ENCODE peak calls at places on chromosomes 13 and 19, in five cellular contexts. One of them, this sample, is unnamed.

GRCh38 chr19:19606021-19606420 is 12.5 kb downstream of the PBX4 start:
- DNase-seq in kidney epithelial cell: no peak
- DNase-seq in cardiac muscle cell: no peak
- DNase-seq in AG09309: no peak
- DNase-seq in fibroblast of lung: peak; percentile 33
- DNase-seq in this sample: no peak

GRCh38 chr19:38078302-38078930 is 145.6 kb downstream of the DPF1 start:
- DNase-seq in AG09309: no peak
- DNase-seq in cardiac muscle cell: no peak
- DNase-seq in kidney epithelial cell: no peak
- DNase-seq in fibroblast of lung: no peak
- DNase-seq in this sample: no peak

GRCh38 chr19:768424-768823 is 17.5 kb downstream of the MISP start:
- DNase-seq in fibroblast of lung: peak; percentile 92
- DNase-seq in kidney epithelial cell: peak; percentile 83
- DNase-seq in cardiac muscle cell: peak; percentile 90
- DNase-seq in AG09309: peak; percentile 70
- DNase-seq in this sample: no peak

GRCh38 chr19:55319786-55320185 is 5.4 kb downstream of the TMEM150B start:
- DNase-seq in AG09309: no peak
- DNase-seq in fibroblast of lung: peak; percentile 30
- DNase-seq in kidney epithelial cell: no peak
- DNase-seq in cardiac muscle cell: peak; percentile 79
- DNase-seq in this sample: no peak

GRCh38 chr13:114146629-114147028 is 14.2 kb upstream of the RASA3 start:
- DNase-seq in kidney epithelial cell: no peak
- DNase-seq in cardiac muscle cell: no peak
- DNase-seq in AG09309: no peak
- DNase-seq in fibroblast of lung: no peak
- DNase-seq in this sample: peak; percentile 44

GRCh38 chr19:2278504-2279158 is 3.3 kb downstream of the PEAK3 start:
- DNase-seq in cardiac muscle cell: no peak
- DNase-seq in fibroblast of lung: no peak
- DNase-seq in AG09309: no peak
- DNase-seq in kidney epithelial cell: no peak
- DNase-seq in this sample: no peak

GRCh38 chr13:73228546-73228945 is 169.7 kb downstream of the KLF5 start:
- DNase-seq in AG09309: no peak
- DNase-seq in cardiac muscle cell: peak; percentile 10
- DNase-seq in fibroblast of lung: peak; percentile 36
- DNase-seq in kidney epithelial cell: no peak
- DNase-seq in this sample: no peak

GRCh38 chr13:74187564-74187963 is 53.4 kb upstream of the KLF12 start:
- DNase-seq in AG09309: no peak
- DNase-seq in fibroblast of lung: peak; percentile 32
- DNase-seq in cardiac muscle cell: no peak
- DNase-seq in kidney epithelial cell: peak; percentile 37
- DNase-seq in this sample: no peak

GRCh38 chr19:4633140-4633967 is 6.0 kb upstream of the TNFAIP8L1 start:
- DNase-seq in cardiac muscle cell: peak; percentile 84
- DNase-seq in kidney epithelial cell: peak; percentile 80
- DNase-seq in fibroblast of lung: peak; percentile 78
- DNase-seq in AG09309: no peak
- DNase-seq in this sample: no peak

GRCh38 chr13:48437381-48437780 is 24.5 kb upstream of the LPAR6 start:
- DNase-seq in fibroblast of lung: peak; percentile 70
- DNase-seq in kidney epithelial cell: no peak
- DNase-seq in AG09309: no peak
- DNase-seq in cardiac muscle cell: peak; percentile 90
- DNase-seq in this sample: no peak

GRCh38 chr13:113431171-113431570 is 22.1 kb downstream of the ADPRHL1 start:
- DNase-seq in AG09309: no peak
- DNase-seq in fibroblast of lung: no peak
- DNase-seq in cardiac muscle cell: no peak
- DNase-seq in kidney epithelial cell: no peak
- DNase-seq in this sample: no peak

GRCh38 chr13:51585696-51586095 is 1.4 kb downstream of the WDFY2 start:
- DNase-seq in cardiac muscle cell: peak; percentile 25
- DNase-seq in fibroblast of lung: peak; percentile 71
- DNase-seq in AG09309: no peak
- DNase-seq in kidney epithelial cell: no peak
- DNase-seq in this sample: no peak

GRCh38 chr13:47831265-47831664 is 169.8 kb downstream of the SUCLA2 start:
- DNase-seq in kidney epithelial cell: no peak
- DNase-seq in cardiac muscle cell: peak; percentile 76
- DNase-seq in AG09309: no peak
- DNase-seq in fibroblast of lung: no peak
- DNase-seq in this sample: no peak

GRCh38 chr19:15508035-15508710 is at the start of gene CYP4F22:
- DNase-seq in kidney epithelial cell: no peak
- DNase-seq in AG09309: no peak
- DNase-seq in cardiac muscle cell: no peak
- DNase-seq in fibroblast of lung: no peak
- DNase-seq in this sample: no peak

GRCh38 chr13:59672445-59672844 is 491.3 kb downstream of the DIAPH3 start:
- DNase-seq in cardiac muscle cell: no peak
- DNase-seq in fibroblast of lung: no peak
- DNase-seq in AG09309: no peak
- DNase-seq in kidney epithelial cell: no peak
- DNase-seq in this sample: no peak

GRCh38 chr13:21898990-21899389 is 228.1 kb downstream of the FGF9 start:
- DNase-seq in fibroblast of lung: no peak
- DNase-seq in kidney epithelial cell: no peak
- DNase-seq in cardiac muscle cell: no peak
- DNase-seq in AG09309: no peak
- DNase-seq in this sample: no peak

GRCh38 chr19:50658438-50659317 is 9.4 kb downstream of the C19orf81 start:
- DNase-seq in fibroblast of lung: peak; percentile 10
- DNase-seq in AG09309: no peak
- DNase-seq in kidney epithelial cell: no peak
- DNase-seq in cardiac muscle cell: peak; percentile 91
- DNase-seq in this sample: peak; percentile 61

GRCh38 chr19:42281175-42282035 is 12.4 kb downstream of the CIC start:
- DNase-seq in AG09309: no peak
- DNase-seq in cardiac muscle cell: peak; percentile 56
- DNase-seq in fibroblast of lung: peak; percentile 75
- DNase-seq in kidney epithelial cell: no peak
- DNase-seq in this sample: peak; percentile 61

GRCh38 chr19:13172335-13173128 is 22.3 kb downstream of the IER2 start:
- DNase-seq in AG09309: no peak
- DNase-seq in cardiac muscle cell: peak; percentile 80
- DNase-seq in fibroblast of lung: peak; percentile 87
- DNase-seq in kidney epithelial cell: no peak
- DNase-seq in this sample: peak; percentile 63

GRCh38 chr13:67619987-67620386 is 389.9 kb upstream of the PCDH9 start:
- DNase-seq in fibroblast of lung: peak; percentile 81
- DNase-seq in cardiac muscle cell: no peak
- DNase-seq in AG09309: no peak
- DNase-seq in kidney epithelial cell: peak; percentile 5
- DNase-seq in this sample: no peak

GRCh38 chr19:57406516-57407123 is 4.3 kb upstream of the ZNF17 start:
- DNase-seq in kidney epithelial cell: no peak
- DNase-seq in fibroblast of lung: peak; percentile 16
- DNase-seq in cardiac muscle cell: peak; percentile 69
- DNase-seq in AG09309: no peak
- DNase-seq in this sample: peak; percentile 56

GRCh38 chr19:11798391-11799296 is at the start of gene ZNF491:
- DNase-seq in cardiac muscle cell: peak; percentile 89
- DNase-seq in fibroblast of lung: peak; percentile 86
- DNase-seq in AG09309: peak; percentile 56
- DNase-seq in kidney epithelial cell: peak; percentile 51
- DNase-seq in this sample: peak; percentile 87
- TF ChIP-seq CTCF in cardiac muscle cell: peak; percentile 17
- TF ChIP-seq CTCF in fibroblast of lung: no peak
- TF ChIP-seq CTCF in AG09309: peak; percentile 22
- TF ChIP-seq CTCF in kidney epithelial cell: no peak
- TF ChIP-seq CTCF in this sample: peak; percentile 19

DNA sequence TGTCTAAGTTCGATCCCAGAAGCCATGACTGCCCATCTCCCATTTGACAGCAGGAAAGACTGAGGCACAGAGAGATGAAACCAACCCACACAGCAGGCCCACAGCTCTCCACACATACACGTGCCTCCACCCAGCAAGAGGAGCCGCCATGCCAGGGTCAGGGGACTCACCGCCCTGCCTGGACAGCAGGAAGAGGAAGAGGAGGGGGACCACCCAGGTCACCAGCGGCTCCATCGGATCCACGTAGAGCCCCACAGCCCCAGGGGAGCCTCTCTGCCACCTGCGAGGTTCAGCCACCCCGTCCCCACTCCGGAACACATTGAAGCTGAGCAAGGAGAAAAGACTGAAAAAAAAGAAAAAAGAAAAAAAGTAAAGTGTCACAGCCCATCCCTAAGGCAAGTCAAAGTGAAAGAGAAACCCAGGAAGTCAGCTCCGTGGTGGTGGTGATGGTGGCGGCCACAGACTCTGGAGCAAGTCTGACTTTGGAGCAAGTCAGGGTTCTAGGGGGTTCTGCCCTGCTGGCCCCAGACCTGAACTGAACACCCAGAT is at the start of gene IL12RB1:
- DNase-seq in kidney epithelial cell: no peak
- DNase-seq in cardiac muscle cell: no peak
- DNase-seq in fibroblast of lung: no peak
- DNase-seq in AG09309: no peak
- DNase-seq in this sample: peak; percentile 68
- H3K4me3 ChIP-seq in kidney epithelial cell: no peak within 1 kb of the TSS
- H3K4me3 ChIP-seq in cardiac muscle cell: no peak within 1 kb of the TSS
- H3K4me3 ChIP-seq in fibroblast of lung: peak within 1 kb of the TSS; percentile 14
- H3K4me3 ChIP-seq in AG09309: no peak within 1 kb of the TSS
- H3K4me3 ChIP-seq in this sample: peak within 1 kb of the TSS; percentile 77

DNA sequence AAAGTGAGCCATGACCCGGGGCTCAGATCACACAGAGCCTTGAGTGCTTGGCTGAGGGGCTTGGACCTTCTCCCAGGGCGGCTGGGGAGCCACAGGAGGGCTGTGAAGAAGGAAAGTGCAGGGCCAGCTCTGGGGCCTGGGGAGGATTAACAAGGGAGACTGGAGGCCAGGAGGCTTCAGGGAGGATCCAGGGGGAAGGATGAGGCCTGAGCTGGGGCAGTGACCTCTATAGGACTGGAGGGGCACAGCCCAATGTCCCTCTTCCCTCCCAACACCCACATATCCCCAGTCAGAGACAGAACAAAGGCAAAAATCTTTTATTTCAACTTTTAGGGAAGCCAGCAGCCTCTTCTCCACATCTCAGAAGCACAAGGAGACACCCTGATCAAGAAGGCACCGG is 4.7 kb upstream of the SLC17A7 start:
- DNase-seq in AG09309: no peak
- DNase-seq in kidney epithelial cell: no peak
- DNase-seq in cardiac muscle cell: no peak
- DNase-seq in fibroblast of lung: no peak
- DNase-seq in this sample: no peak
- TF ChIP-seq CTCF in AG09309: no peak
- TF ChIP-seq CTCF in kidney epithelial cell: no peak
- TF ChIP-seq CTCF in cardiac muscle cell: no peak
- TF ChIP-seq CTCF in fibroblast of lung: no peak
- TF ChIP-seq CTCF in this sample: no peak

GRCh38 chr13:108855737-108856387 is 226.5 kb downstream of the MYO16 start:
- DNase-seq in cardiac muscle cell: no peak
- DNase-seq in kidney epithelial cell: no peak
- DNase-seq in fibroblast of lung: no peak
- DNase-seq in AG09309: no peak
- DNase-seq in this sample: no peak
- H3K4me3 ChIP-seq in cardiac muscle cell: no peak overlapping the region
- H3K4me3 ChIP-seq in kidney epithelial cell: no peak overlapping the region
- H3K4me3 ChIP-seq in fibroblast of lung: no peak overlapping the region
- H3K4me3 ChIP-seq in AG09309: no peak overlapping the region
- H3K4me3 ChIP-seq in this sample: no peak overlapping the region

DNA sequence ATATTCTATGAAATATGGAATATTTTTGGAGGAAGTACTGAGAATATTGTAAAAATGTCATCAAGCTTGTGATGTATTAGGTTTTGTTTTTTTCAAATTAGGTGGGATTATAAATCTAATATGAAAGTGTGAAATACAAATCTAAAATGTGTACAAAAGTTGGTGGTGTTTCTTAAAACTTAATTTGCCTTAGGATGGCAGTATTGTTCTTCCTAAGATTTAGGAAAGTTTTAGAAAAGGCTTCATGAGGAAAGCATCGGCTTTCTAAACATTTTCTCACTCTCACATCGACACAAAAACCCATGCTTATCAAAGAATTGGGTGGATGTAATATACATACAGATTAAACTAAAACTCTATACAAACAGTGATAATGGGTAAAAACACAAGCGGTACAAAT is 972.0 kb upstream of the PCDH20 start:
- DNase-seq in fibroblast of lung: no peak
- DNase-seq in kidney epithelial cell: no peak
- DNase-seq in cardiac muscle cell: peak; percentile 2
- DNase-seq in AG09309: no peak
- DNase-seq in this sample: no peak
- TF ChIP-seq CTCF in fibroblast of lung: no peak
- TF ChIP-seq CTCF in kidney epithelial cell: no peak
- TF ChIP-seq CTCF in cardiac muscle cell: no peak
- TF ChIP-seq CTCF in AG09309: no peak
- TF ChIP-seq CTCF in this sample: no peak

DNA sequence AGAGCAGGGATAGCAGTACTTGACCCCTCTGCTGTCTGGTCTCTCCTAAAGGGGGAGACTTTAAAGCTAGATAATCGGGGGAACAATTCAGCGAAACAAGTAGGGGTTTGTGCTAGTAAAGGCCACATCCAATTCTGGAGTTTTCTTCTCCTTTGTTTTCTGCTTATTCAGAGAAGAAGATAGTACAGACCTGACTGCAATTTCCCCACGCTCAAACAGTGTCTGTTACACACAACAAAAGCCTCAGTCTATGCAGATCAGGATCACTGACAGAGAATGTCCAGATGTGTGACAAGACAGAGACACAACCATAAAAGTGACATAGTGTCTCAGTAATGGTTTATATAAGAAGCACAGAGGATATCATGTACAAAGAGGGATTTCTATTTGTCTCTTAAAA is 70.8 kb upstream of the GTF3A start:
- DNase-seq in kidney epithelial cell: no peak
- DNase-seq in AG09309: no peak
- DNase-seq in cardiac muscle cell: no peak
- DNase-seq in fibroblast of lung: no peak
- DNase-seq in this sample: no peak
- H3K4me3 ChIP-seq in kidney epithelial cell: no peak overlapping the region
- H3K4me3 ChIP-seq in AG09309: no peak overlapping the region
- H3K4me3 ChIP-seq in cardiac muscle cell: no peak overlapping the region
- H3K4me3 ChIP-seq in fibroblast of lung: no peak overlapping the region
- H3K4me3 ChIP-seq in this sample: peak overlapping the region; percentile 27

DNA sequence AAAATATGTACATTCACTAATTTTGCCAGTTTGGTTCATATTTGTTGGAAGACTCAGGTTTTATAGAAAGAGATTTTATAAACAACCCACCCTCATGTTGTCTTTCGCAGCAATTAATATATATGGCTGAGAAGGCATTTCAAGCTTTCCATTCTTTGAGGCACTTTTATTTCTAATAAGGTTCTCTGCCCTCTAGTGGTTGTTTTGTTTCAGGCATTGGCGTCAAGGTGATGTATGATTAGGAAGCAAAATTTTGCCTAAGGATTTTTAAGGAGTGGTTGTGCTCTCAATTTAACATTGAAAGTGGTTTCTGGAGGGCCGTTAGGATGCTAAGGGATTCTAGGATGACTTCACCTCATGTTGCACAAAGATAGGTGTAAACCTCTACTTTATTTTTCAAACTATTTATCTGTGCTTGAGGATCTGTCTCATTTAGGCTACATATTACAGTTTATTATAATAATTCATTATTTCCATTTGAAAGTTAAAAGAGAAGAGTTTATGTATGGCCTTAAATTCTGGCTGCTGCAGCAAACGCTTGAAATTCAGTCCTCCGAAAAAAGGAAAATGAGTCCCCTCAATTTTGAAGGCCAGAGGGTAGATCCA is 35.9 kb downstream of the OXGR1 start:
- DNase-seq in fibroblast of lung: peak; percentile 8
- DNase-seq in kidney epithelial cell: peak; percentile 9
- DNase-seq in AG09309: no peak
- DNase-seq in cardiac muscle cell: peak; percentile 46
- DNase-seq in this sample: no peak
- TF ChIP-seq CTCF in fibroblast of lung: peak; percentile 65
- TF ChIP-seq CTCF in kidney epithelial cell: peak; percentile 77
- TF ChIP-seq CTCF in AG09309: peak; percentile 71
- TF ChIP-seq CTCF in cardiac muscle cell: peak; percentile 86
- TF ChIP-seq CTCF in this sample: peak; percentile 82